ENCODE peak calls at places on chromosomes 3 and 15, in seven cellular contexts. O is right lobe of liver, Y is prostate gland, L is testis, K is GM12878, A is A549, C is tibial nerve. J is an unnamed sample.

GRCh38 chr3:161267646-161268045 is 46.5 kb downstream of the NMD3 start:
- DNase-seq in O (no peak), A (no peak), Y (no peak), L (no peak), K (no peak), C (no peak), J (no peak)

GRCh38 chr15:29669823-29670222 is 152.4 kb downstream of the TJP1 start:
- DNase-seq in Y (no peak), O (no peak), L (peak; percentile 8), C (no peak), A (peak; percentile 69), K (no peak), J (no peak)

GRCh38 chr3:157746391-157746790 is 243.2 kb upstream of the VEPH1 start:
- DNase-seq in O (no peak), A (no peak), L (no peak), Y (no peak), K (no peak), C (no peak), J (no peak)

GRCh38 chr3:13420051-13420816 is at the start of gene NUP210:
- DNase-seq in K (no peak), O (peak; percentile 79), A (peak; percentile 57), C (no peak), L (peak; percentile 66), Y (no peak), J (peak; percentile 66)

GRCh38 chr3:183515968-183516851 is 39.3 kb downstream of the KLHL6 start:
- DNase-seq in A (no peak), O (no peak), Y (no peak), L (no peak), C (no peak), K (peak; percentile 77), J (no peak)

GRCh38 chr3:124442463-124442862 is 287.8 kb upstream of the UMPS start:
- DNase-seq in C (no peak), L (no peak), Y (no peak), O (no peak), K (no peak), A (peak; percentile 14), J (no peak)

GRCh38 chr15:76169013-76169412 is 109.2 kb downstream of the TMEM266 start:
- DNase-seq in C (no peak), Y (no peak), K (no peak), A (peak; percentile 44), O (no peak), L (no peak), J (no peak)

GRCh38 chr3:47979070-47979469 is 37.1 kb downstream of the MAP4 start:
- DNase-seq in L (no peak), O (no peak), C (no peak), K (no peak), A (no peak), Y (no peak), J (no peak)

GRCh38 chr3:154164387-154164786 is 43.2 kb downstream of the ARHGEF26 start:
- DNase-seq in A (no peak), K (no peak), O (no peak), Y (no peak), L (no peak), C (no peak), J (no peak)

GRCh38 chr3:188157971-188158370 is 4.0 kb downstream of the LPP start:
- DNase-seq in O (peak; percentile 70), Y (no peak), K (no peak), A (no peak), C (no peak), L (no peak), J (no peak)

GRCh38 chr3:160676547-160677303 is at the start of gene ARL14:
- DNase-seq in C (no peak), K (no peak), A (peak; percentile 74), L (no peak), O (no peak), Y (no peak), J (no peak)

GRCh38 chr3:63015614-63016016 is 140.4 kb upstream of the CADPS start:
- DNase-seq in A (peak; percentile 0), O (no peak), K (no peak), C (no peak), Y (no peak), L (no peak), J (no peak)

GRCh38 chr3:171616798-171617197 is 156.6 kb upstream of the TNIK start:
- DNase-seq in K (no peak), A (no peak), Y (no peak), L (no peak), C (no peak), O (no peak), J (no peak)

GRCh38 chr3:171615742-171616141 is 155.5 kb upstream of the TNIK start:
- DNase-seq in K (no peak), O (no peak), Y (no peak), A (no peak), C (no peak), L (no peak), J (no peak)

GRCh38 chr3:171615281-171615680 is 155.1 kb upstream of the TNIK start:
- DNase-seq in O (no peak), C (no peak), K (no peak), L (no peak), A (no peak), Y (no peak), J (no peak)

GRCh38 chr3:171614318-171614967 is 154.2 kb upstream of the TNIK start:
- DNase-seq in O (peak; percentile 24), K (no peak), L (peak; percentile 66), A (no peak), C (no peak), Y (no peak), J (peak; percentile 30)
- TF ChIP-seq CTCF in O (peak; percentile 43), K (peak; percentile 83), L (peak; percentile 19), A (no peak), C (peak; percentile 54), Y (peak; percentile 7), J (peak; percentile 57)

GRCh38 chr15:100349696-100350433 is 8.1 kb upstream of the ADAMTS17 start:
- DNase-seq in Y (peak; percentile 93), L (peak; percentile 95), O (peak; percentile 91), C (peak; percentile 91), K (peak; percentile 11), A (peak; percentile 95), J (peak; percentile 93)
- TF ChIP-seq POLR2A in Y (peak; percentile 25), L (no peak), O (peak; percentile 71), C (peak; percentile 52), K (no peak), A (no peak), J (peak; percentile 55)

GRCh38 chr3:58531555-58531954 is 5.4 kb downstream of the ACOX2 start:
- DNase-seq in K (no peak), C (no peak), O (no peak), L (no peak), Y (no peak), A (no peak), J (no peak)
- TF ChIP-seq CTCF in K (no peak), C (no peak), O (no peak), L (no peak), Y (no peak), A (no peak), J (no peak)

GRCh38 chr3:40477671-40478070 is 749 bp downstream of the ZNF619 start:
- DNase-seq in A (no peak), Y (no peak), L (no peak), K (no peak), O (no peak), C (no peak), J (no peak)

DNA sequence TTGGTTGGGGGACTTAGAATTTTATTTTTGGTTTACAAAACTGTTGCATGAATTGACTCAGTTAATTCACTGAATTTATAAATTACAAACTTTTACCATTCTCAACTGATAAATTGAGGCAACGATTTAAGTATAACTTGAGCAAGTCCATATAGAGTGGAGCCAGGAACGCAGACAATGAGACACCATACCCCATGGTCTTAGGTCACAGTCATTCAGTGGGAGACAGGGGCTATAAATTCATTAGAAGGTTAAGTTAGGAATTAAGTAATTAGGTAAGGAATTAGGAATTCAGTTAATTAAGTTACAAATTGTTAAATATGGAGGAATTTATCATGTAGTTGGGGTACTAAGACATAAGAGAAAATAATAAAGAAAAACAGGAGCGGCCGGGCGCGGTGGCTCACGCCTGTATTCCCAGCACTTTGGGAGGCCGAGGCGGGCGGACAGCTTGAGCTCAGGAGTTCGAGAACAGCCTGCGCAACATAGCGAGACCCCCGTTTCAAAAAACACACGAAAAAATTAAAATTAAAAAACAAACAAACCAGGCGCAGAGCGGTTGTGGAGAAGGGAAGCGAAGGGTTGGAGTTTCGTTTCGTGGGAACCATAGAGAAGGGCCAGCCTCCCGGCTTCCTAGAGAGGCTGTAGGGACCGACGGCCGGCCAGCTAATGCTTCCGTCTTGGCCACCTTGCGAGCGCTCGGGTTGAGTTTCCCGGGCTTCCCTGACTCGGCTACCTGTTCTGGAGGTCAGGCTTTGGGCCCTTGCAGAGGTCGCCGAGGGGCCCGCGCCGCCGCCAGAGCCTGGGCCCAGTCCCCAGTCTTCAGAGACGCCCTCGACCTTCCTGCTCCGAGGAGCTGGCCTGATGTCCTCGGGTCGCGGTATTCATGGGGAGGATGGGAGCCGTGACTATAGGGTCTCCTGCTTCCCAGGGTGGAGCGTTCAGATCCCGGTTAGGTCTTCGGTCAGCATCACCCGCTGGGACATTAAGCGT is at the start of gene ZNF619:
- DNase-seq in Y (peak; percentile 51), O (peak; percentile 81), L (peak; percentile 74), C (peak; percentile 49), A (peak; percentile 68), K (no peak), J (peak; percentile 82)
- TF ChIP-seq POLR2A in Y (no peak), O (peak; percentile 36), L (no peak), C (no peak), A (peak; percentile 8), K (peak; percentile 64), J (no peak)

GRCh38 chr3:2714856-2715255 is 395.3 kb downstream of the IL5RA start:
- DNase-seq in Y (no peak), O (no peak), A (no peak), C (no peak), L (no peak), K (no peak), J (no peak)

GRCh38 chr3:2711081-2711480 is 399.1 kb downstream of the IL5RA start:
- DNase-seq in A (no peak), O (no peak), C (no peak), Y (no peak), L (no peak), K (no peak), J (no peak)

DNA sequence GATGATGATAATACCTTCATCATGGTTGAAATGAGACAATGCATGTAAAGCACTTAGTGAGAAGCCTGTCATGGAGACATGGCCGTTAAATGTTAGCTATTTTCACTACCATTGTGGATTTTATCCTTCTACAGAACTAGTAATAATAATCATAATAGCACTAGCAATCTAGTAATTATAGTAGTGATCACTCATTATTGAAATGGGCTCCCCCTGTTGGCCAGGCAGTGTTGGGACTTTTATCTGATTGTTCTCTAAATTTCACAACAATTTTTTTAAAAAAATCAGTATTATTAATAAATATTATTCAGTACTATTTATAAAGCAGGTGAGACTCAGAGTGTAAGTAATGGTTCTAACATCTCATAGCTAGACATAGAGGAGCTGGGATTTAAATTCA is 396.3 kb downstream of the IL5RA start:
- DNase-seq in C (no peak), Y (no peak), L (peak; percentile 27), O (no peak), K (no peak), A (no peak), J (no peak)
- TF ChIP-seq CTCF in C (peak; percentile 33), Y (no peak), L (no peak), O (peak; percentile 38), K (peak; percentile 24), A (peak; percentile 12), J (no peak)

GRCh38 chr3:197029511-197030167 is at the start of gene MELTF:
- DNase-seq in A (peak; percentile 75), Y (no peak), C (no peak), L (peak; percentile 62), O (peak; percentile 63), K (no peak), J (peak; percentile 83)
- TF ChIP-seq POLR2A in A (peak; percentile 45), Y (no peak), C (no peak), L (no peak), O (no peak), K (peak; percentile 86), J (no peak)

GRCh38 chr3:123028233-123028828 is 768 bp upstream of the SEMA5B start:
- DNase-seq in K (no peak), L (peak; percentile 50), A (peak; percentile 72), Y (peak; percentile 25), O (no peak), C (peak; percentile 14), J (peak; percentile 46)
- TF ChIP-seq CTCF in K (peak; percentile 35), L (peak; percentile 24), A (peak; percentile 75), Y (peak; percentile 60), O (peak; percentile 59), C (peak; percentile 57), J (peak; percentile 50)

J was measured in heart left ventricle.